ENCODE peak calls at places on chromosomes 11 and 22, in six cellular contexts. Q is D721Med; F is epithelial cell of esophagus; L is CD8-positive, alpha-beta T cell; J is gastrocnemius medialis; I is astrocyte. S is an unnamed sample.

GRCh38 chr22:35966314-35967045 is 62.1 kb downstream of the RBFOX2 start:
- DNase-seq in F (no peak), Q (no peak), L (no peak), J (no peak), I (peak), S (no peak)

GRCh38 chr22:28112548-28113043 is 193.5 kb upstream of the PITPNB start:
- DNase-seq in F (peak), J (peak), I (peak), Q (no peak), L (no peak), S (no peak)

GRCh38 chr22:44595841-44596341 is 97.9 kb upstream of the RTL6 start:
- DNase-seq in L (no peak), F (no peak), Q (no peak), J (no peak), I (peak), S (no peak)

GRCh38 chr11:65378208-65378927 is 4.1 kb downstream of the SLC25A45 start:
- DNase-seq in L (no peak), I (no peak), J (no peak), F (no peak), Q (no peak), S (no peak)

GRCh38 chr11:2929511-2929879 is 275 bp upstream of the PHLDA2 start:
- DNase-seq in L (no peak), Q (no peak), J (no peak), F (peak), I (peak), S (peak)

GRCh38 chr11:723120-723883 is 17.3 kb downstream of the EPS8L2 start:
- DNase-seq in J (no peak), I (no peak), L (peak), Q (no peak), F (peak), S (no peak)

GRCh38 chr11:26993965-26994446 is at the start of gene FIBIN:
- DNase-seq in F (peak), Q (no peak), J (peak), I (peak), L (no peak), S (no peak)

GRCh38 chr11:114082415-114082748 is 22.9 kb downstream of the ZBTB16 start:
- DNase-seq in F (no peak), I (no peak), J (no peak), Q (no peak), L (no peak), S (no peak)

GRCh38 chr11:80096736-80097135 is 655.9 kb upstream of the TENM4 start:
- DNase-seq in I (peak), Q (no peak), F (peak), L (no peak), J (no peak), S (no peak)

GRCh38 chr22:32849501-32849900 is 48.0 kb downstream of the TIMP3 start:
- DNase-seq in F (no peak), I (no peak), Q (no peak), L (no peak), J (no peak), S (no peak)
- TF ChIP-seq CTCF in F (no peak), I (no peak), Q (no peak), L (no peak), J (no peak), S (no peak)

GRCh38 chr22:47776329-47776728 is 1013.9 kb downstream of the TBC1D22A start:
- DNase-seq in I (no peak), J (no peak), Q (no peak), F (no peak), L (no peak), S (no peak)
- TF ChIP-seq CTCF in I (no peak), J (no peak), Q (no peak), F (no peak), L (no peak), S (no peak)

GRCh38 chr11:43504316-43504950 is 145.7 kb downstream of the TTC17 start:
- DNase-seq in F (peak), Q (peak), L (no peak), J (no peak), I (no peak), S (no peak)
- TF ChIP-seq CTCF in F (peak), Q (peak), L (no peak), J (no peak), I (peak), S (no peak)

GRCh38 chr11:11880179-11880578 is 38.4 kb downstream of the USP47 start:
- DNase-seq in Q (no peak), J (no peak), F (no peak), L (no peak), I (no peak), S (no peak)

GRCh38 chr11:11871991-11872401 is 30.2 kb downstream of the USP47 start:
- DNase-seq in J (no peak), I (no peak), F (no peak), L (no peak), Q (no peak), S (no peak)

DNA sequence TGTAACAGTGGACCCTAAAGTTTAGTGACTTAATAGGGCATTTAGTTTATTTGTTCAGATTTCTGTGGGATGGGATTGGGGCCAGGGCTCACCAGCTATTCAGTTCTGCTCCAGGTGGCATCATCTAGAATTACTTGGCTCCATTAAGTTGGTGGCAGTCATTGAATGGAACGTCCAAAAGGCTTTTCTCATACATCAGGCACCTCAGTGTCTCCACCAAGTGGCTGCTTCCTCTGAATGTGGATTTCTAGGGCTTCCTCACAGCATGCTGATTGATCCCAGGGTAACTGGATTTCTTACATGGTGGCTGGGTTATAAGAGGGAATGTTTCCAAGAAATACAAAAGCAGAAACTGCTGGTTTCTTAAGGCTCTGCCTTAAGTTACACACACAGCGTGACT is 34.7 kb downstream of the USP47 start:
- DNase-seq in I (no peak), J (no peak), F (peak), L (no peak), Q (no peak), S (no peak)
- TF ChIP-seq CTCF in I (peak), J (peak), F (peak), L (no peak), Q (peak), S (no peak)

DNA sequence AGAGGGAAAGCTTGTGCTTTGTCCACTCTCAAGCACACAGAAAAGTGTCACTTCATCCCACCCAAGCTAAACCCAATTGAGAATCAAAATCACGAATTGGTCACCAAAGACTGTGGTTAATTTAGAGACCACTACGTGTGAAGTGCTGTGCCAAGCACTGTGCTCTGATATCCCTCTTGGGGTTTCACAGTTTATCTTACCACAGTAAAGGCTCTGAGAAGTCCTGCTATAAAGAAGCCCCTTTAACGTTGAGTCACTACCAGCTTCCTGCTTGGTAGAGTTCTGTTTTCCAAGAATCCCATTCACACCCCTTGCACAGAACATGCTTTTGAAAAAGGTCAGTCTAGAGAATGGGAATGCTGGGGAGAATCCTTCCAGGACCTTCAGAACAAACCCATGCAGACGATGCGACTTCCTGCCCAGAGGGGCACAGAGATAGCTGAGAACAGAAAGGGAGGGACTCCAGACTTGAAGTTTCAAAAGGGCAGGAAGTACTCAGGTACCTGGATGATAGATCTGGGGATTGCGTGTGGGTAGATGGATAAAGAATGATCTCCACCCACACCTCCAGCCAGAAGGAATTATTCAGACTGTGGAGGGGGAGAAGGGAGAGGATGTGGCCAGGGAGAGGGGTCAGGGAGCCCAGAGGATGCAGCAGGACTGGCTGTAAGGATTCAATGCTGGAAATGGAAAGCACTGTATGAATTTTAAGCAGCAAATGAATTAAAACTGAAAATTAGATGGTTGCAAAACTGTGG is 18.1 kb upstream of the TSPAN18 start:
- DNase-seq in L (no peak), J (no peak), Q (no peak), F (no peak), I (peak), S (no peak)
- TF ChIP-seq CTCF in L (no peak), J (no peak), Q (no peak), F (no peak), I (no peak), S (no peak)

GRCh38 chr11:120115272-120116000 is 22.5 kb downstream of the TRIM29 start:
- DNase-seq in I (no peak), J (no peak), Q (no peak), L (no peak), F (no peak), S (no peak)
- TF ChIP-seq CTCF in I (no peak), J (no peak), Q (no peak), L (no peak), F (peak), S (no peak)

GRCh38 chr11:104573431-104573830 is 324.8 kb downstream of the CASP12 start:
- DNase-seq in J (no peak), L (no peak), I (peak), F (peak), Q (no peak), S (no peak)
- TF ChIP-seq CTCF in J (no peak), L (no peak), I (no peak), F (no peak), Q (no peak), S (no peak)

DNA sequence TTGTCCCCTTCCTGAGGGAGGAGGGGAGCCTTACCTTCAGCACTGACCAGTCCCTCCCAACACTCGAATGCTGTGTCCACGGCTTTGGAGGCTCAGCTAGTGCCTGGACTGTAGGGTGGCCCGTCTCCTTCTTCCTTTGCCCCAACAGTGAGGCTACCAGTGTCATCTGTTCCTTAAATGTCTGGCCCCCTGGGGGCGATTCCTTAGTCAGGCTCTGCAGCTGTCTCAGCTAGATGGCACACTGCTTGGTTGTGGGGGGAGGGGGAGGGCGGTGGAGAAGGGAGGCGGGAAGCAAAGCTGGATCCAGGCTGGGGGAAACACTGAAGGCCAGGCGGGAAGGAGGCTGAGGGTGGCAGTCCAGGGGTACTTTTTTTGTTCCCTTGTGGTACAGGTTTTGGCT is at the start of gene IGSF22:
- DNase-seq in L (no peak), J (no peak), Q (no peak), F (no peak), I (no peak), S (no peak)
- TF ChIP-seq CTCF in L (no peak), J (no peak), Q (no peak), F (no peak), I (no peak), S (no peak)

GRCh38 chr22:25182131-25183110 is 17.2 kb upstream of the CRYBB3 start:
- DNase-seq in L (no peak), Q (no peak), F (no peak), J (no peak), I (no peak), S (no peak)

GRCh38 chr22:25187469-25187868 is 12.2 kb upstream of the CRYBB3 start:
- DNase-seq in L (no peak), F (no peak), J (no peak), I (no peak), Q (no peak), S (no peak)

GRCh38 chr22:25186140-25186539 is 13.5 kb upstream of the CRYBB3 start:
- DNase-seq in Q (no peak), J (no peak), F (no peak), I (no peak), L (no peak), S (no peak)

DNA sequence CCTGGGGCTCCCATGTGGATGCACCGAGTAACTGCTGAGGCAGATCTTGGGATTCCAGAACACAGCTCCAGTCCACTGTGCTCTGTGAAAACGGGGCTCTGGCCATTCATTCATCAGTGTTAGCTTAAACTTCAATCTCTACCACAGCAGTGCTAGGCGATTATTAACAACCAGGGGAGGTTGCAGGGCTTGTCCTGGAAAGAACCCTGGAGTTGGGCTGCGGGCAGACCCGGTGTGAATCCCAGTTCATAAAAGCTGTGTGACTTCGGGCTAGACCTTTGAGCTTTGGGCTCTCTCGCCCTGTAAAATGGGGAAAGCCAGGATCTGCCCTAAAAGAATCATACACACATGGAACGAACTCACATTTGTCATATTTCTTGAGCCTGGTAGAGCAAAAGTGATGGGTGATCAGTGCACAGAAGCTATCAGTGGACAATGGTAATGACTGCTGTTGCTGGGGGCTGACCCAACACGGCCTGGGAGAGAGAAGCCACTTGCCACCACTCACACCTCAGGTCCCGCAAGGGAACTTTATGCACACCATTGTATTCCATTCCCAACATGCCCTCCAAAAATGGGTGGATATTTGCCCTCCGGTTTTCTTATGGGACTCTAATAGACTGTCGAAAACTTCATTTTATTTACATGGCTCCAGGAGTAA is 15.6 kb upstream of the CRYBB3 start:
- DNase-seq in F (no peak), I (no peak), Q (no peak), J (no peak), L (no peak), S (no peak)
- TF ChIP-seq CTCF in F (no peak), I (no peak), Q (no peak), J (no peak), L (no peak), S (no peak)

DNA sequence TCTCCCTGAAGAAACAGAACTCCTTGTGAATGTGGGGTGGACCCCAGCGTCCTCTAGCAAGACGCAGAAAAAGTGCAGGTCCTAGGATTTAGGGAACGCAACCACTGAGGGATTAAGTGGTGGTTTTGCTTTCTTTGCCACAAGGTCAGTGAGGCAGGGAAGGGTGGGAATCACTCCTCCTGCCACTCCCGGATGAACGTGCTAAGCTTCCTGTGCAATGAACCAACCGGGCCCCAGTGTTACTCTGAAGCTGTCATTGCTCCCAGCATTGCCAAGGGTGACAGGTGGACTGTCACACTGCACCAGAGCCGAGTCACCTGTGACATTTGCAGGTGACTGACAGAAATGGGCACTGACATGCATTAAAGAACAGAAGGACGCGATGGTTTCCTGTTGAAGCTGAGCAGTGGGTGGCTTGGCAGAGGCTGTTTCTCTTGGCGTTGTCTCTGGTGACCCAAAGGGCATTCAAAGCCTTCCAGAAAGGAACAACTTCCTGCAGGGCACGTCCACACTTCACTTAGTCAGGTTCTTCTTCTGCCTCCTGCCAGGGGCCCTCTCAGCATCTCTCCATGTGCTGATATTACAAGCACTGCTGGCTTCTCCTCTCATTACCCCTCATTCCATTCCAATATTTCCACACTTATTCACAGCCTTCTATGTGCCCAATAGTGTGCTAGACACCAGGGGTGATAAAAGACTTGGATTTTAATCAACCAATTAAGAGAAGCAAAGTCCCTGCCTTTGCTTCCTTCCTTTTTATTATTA is 9.7 kb downstream of the KIRREL3 start:
- DNase-seq in L (no peak), J (no peak), F (no peak), Q (no peak), I (peak), S (no peak)
- TF ChIP-seq CTCF in L (peak), J (no peak), F (no peak), Q (no peak), I (no peak), S (no peak)